ENCODE peak calls at places on chromosomes 16 and 17, in four cellular contexts. One of them, this sample, is unnamed.

GRCh38 chr17:62791235-62792121 is 16.6 kb downstream of the MARCHF10 start:
- DNase-seq in H1: no peak
- DNase-seq in GM12878: no peak
- DNase-seq in K562: no peak
- DNase-seq in this sample: no peak

GRCh38 chr17:46192211-46192483 is 1.1 kb downstream of the KANSL1 start:
- DNase-seq in H1: no peak
- DNase-seq in GM12878: no peak
- DNase-seq in K562: no peak
- DNase-seq in this sample: no peak

GRCh38 chr17:32020943-32021617 is 13.9 kb downstream of the LRRC37B start:
- DNase-seq in H1: no peak
- DNase-seq in GM12878: no peak
- DNase-seq in K562: no peak
- DNase-seq in this sample: no peak

GRCh38 chr17:80986816-80987480 is 4.7 kb upstream of the CHMP6 start:
- DNase-seq in H1: no peak
- DNase-seq in GM12878: no peak
- DNase-seq in K562: no peak
- DNase-seq in this sample: no peak

GRCh38 chr16:28131743-28132393 is 68.4 kb upstream of the GSG1L start:
- DNase-seq in H1: no peak
- DNase-seq in GM12878: no peak
- DNase-seq in K562: no peak
- DNase-seq in this sample: no peak

GRCh38 chr16:87063543-87063942 is 253.6 kb downstream of the C16orf95 start:
- DNase-seq in H1: no peak
- DNase-seq in GM12878: no peak
- DNase-seq in K562: no peak
- DNase-seq in this sample: no peak

GRCh38 chr17:39400547-39401411 is 647 bp downstream of the FBXL20 start:
- DNase-seq in H1: no peak
- DNase-seq in GM12878: no peak
- DNase-seq in K562: no peak
- DNase-seq in this sample: no peak

GRCh38 chr17:332558-333322 is 19.9 kb downstream of the RPH3AL start:
- DNase-seq in H1: no peak
- DNase-seq in GM12878: no peak
- DNase-seq in K562: no peak
- DNase-seq in this sample: no peak

GRCh38 chr16:11312718-11313492 is 31.8 kb upstream of the PRM1 start:
- DNase-seq in H1: no peak
- DNase-seq in GM12878: no peak
- DNase-seq in K562: peak; percentile 68
- DNase-seq in this sample: peak; percentile 40

DNA sequence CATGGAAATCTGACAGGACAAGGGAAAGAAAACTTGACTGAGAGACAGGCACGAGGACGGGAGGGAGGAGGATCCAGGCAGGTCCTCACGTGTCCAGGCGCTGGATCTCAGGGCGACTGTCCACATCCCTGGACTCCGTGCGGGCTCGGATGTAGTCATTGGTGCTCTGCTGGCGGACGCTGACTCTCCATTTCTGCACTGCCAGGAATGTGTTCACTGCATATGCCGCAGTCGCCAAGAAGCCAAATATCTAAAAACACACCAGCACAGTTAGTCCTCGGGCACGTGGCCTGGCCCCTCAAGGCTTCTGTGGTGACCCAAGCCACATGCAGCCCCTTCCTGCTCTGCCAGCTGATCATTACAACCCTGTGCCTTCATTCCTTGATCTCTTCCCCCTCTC is 17.5 kb downstream of the CMTM3 start:
- DNase-seq in H1: no peak
- DNase-seq in GM12878: no peak
- DNase-seq in K562: no peak
- DNase-seq in this sample: no peak
- H3K9ac ChIP-seq in H1: no peak overlapping the region
- H3K9ac ChIP-seq in GM12878: no peak overlapping the region
- H3K9ac ChIP-seq in K562: peak overlapping the region; percentile 36
- H3K9ac ChIP-seq in this sample: no peak overlapping the region

GRCh38 chr17:2050246-2050866 is 4.5 kb upstream of the HIC1 start:
- DNase-seq in H1: peak; percentile 77
- DNase-seq in GM12878: no peak
- DNase-seq in K562: peak; percentile 83
- DNase-seq in this sample: peak; percentile 51
- TF ChIP-seq EGR1 in H1: peak; percentile 55
- TF ChIP-seq EGR1 in GM12878: no peak
- TF ChIP-seq EGR1 in K562: peak; percentile 70
- TF ChIP-seq EGR1 in this sample: peak; percentile 74

DNA sequence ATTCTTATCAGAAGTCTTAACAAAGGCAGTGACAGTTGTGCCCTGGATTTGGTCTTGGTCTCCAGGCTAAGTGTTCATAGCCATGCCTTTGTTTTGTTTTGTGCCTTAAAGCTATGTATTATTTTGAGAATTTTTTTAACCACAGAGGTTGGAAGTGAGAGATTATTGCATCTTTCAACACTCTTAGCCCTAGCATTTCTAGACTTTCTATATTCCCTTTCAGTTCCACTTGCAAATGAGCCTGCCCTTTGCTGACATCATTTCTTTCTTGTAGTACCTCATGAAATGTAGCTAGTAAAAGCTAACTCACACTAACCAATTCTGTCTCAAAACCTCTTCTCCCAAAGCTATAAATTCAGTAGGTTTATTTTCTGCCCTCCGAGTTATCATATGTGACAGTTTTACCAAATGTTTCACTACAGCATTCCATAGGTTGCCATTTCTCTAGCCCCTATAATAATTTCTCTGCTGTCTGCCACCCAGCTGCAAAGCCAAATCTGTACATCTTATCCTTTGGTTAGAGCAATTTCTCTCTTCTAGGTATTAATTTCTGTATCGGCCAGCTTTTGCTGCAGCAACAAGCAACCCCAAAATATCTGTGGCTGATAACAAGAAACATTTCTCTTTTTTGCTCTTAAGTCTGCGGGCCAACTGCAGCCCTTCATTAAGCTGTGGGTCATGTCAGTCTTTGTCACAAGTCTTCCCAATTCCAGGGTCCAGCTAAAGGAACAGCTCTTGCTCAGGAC is 14.2 kb upstream of the CCL1 start:
- DNase-seq in H1: no peak
- DNase-seq in GM12878: no peak
- DNase-seq in K562: no peak
- DNase-seq in this sample: no peak
- H3K9ac ChIP-seq in H1: no peak overlapping the region
- H3K9ac ChIP-seq in GM12878: no peak overlapping the region
- H3K9ac ChIP-seq in K562: no peak overlapping the region
- H3K9ac ChIP-seq in this sample: no peak overlapping the region

GRCh38 chr17:21213491-21214014 is 408 bp downstream of the TMEM11 start:
- DNase-seq in H1: no peak
- DNase-seq in GM12878: no peak
- DNase-seq in K562: peak; percentile 39
- DNase-seq in this sample: no peak
- TF ChIP-seq EGR1 in H1: no peak
- TF ChIP-seq EGR1 in GM12878: no peak
- TF ChIP-seq EGR1 in K562: no peak
- TF ChIP-seq EGR1 in this sample: no peak